ENCODE peak calls at places on chromosomes 1 and 21, in four cellular contexts. N is fibroblast of pulmonary artery, B is small intestine, A is thoracic aorta. H is an unnamed sample.

GRCh38 chr1:100358210-100358609 is 5.9 kb downstream of the CDC14A start:
- DNase-seq in N (peak), B (no peak), A (no peak), H (peak)

GRCh38 chr21:35529141-35529863 is 480.2 kb upstream of the RUNX1 start:
- DNase-seq in N (peak), B (peak), A (no peak), H (peak)

GRCh38 chr1:26785611-26786436 is 1.9 kb upstream of the PIGV start:
- DNase-seq in N (peak), B (peak), A (no peak), H (peak)

GRCh38 chr21:42364304-42364865 is 1.9 kb downstream of the TFF1 start:
- DNase-seq in N (no peak), B (no peak), A (no peak), H (no peak)

GRCh38 chr1:85116856-85117255 is 68.6 kb upstream of the MCOLN3 start:
- DNase-seq in N (no peak), B (no peak), A (no peak), H (peak)

GRCh38 chr1:240004086-240004749 is 87.5 kb upstream of the FMN2 start:
- DNase-seq in N (peak), B (peak), A (no peak), H (peak)

GRCh38 chr1:226131639-226132038 is 54.9 kb downstream of the ACBD3 start:
- DNase-seq in N (no peak), B (no peak), A (no peak), H (no peak)

GRCh38 chr21:20661745-20662470 is 336.3 kb upstream of the NCAM2 start:
- DNase-seq in N (no peak), B (no peak), A (no peak), H (no peak)

GRCh38 chr1:168261390-168261789 is 19.3 kb upstream of the TBX19 start:
- DNase-seq in N (peak), B (no peak), A (no peak), H (no peak)

GRCh38 chr1:206863266-206863665 is 2.2 kb upstream of the IL20 start:
- DNase-seq in N (no peak), B (no peak), A (no peak), H (peak)

H was measured in DMS53.